ENCODE peak calls at places on chromosomes 1 and 21, in five cellular contexts. D is GM12892, L is GM12878, T is H1, Q is K562. Z is an unnamed sample.

GRCh38 chr1:151822404-151822803 is 9.2 kb downstream of the RORC start:
- DNase-seq in D (no peak), T (no peak), Q (peak; percentile 39), L (no peak), Z (no peak)

GRCh38 chr1:230771773-230772354 is 24.7 kb downstream of the CAPN9 start:
- DNase-seq in T (no peak), Q (no peak), L (no peak), D (no peak), Z (no peak)

GRCh38 chr1:229855999-229856650 is 210.9 kb upstream of the GALNT2 start:
- DNase-seq in Q (no peak), L (peak; percentile 57), T (no peak), D (peak; percentile 65), Z (peak; percentile 59)

GRCh38 chr1:44284184-44284583 is 70.9 kb downstream of the ERI3 start:
- DNase-seq in D (no peak), L (no peak), T (no peak), Q (no peak), Z (no peak)

GRCh38 chr1:230798187-230798484 is 50.9 kb downstream of the CAPN9 start:
- DNase-seq in D (no peak), L (no peak), Q (no peak), T (no peak), Z (no peak)

GRCh38 chr1:169945171-169945570 is 51.5 kb upstream of the SCYL3 start:
- DNase-seq in Q (no peak), T (no peak), L (no peak), D (no peak), Z (no peak)

GRCh38 chr1:241081473-241081872 is 275.5 kb downstream of the RGS7 start:
- DNase-seq in Q (no peak), D (no peak), T (no peak), L (no peak), Z (no peak)

GRCh38 chr1:8925406-8925805 is 20.3 kb upstream of the CA6 start:
- DNase-seq in T (no peak), Q (no peak), D (no peak), L (no peak), Z (no peak)

GRCh38 chr1:32869844-32870614 is 683 bp downstream of the FNDC5 start:
- DNase-seq in Q (no peak), L (no peak), D (no peak), T (no peak), Z (no peak)

GRCh38 chr21:46112731-46113215 is 14.9 kb downstream of the COL6A2 start:
- DNase-seq in L (no peak), Q (no peak), D (no peak), T (no peak), Z (peak; percentile 11)

GRCh38 chr1:228060458-228061190 is 21.9 kb upstream of the ARF1 start:
- DNase-seq in T (no peak), D (no peak), Q (peak; percentile 50), L (no peak), Z (no peak)

GRCh38 chr1:48203287-48203900 is 19.1 kb upstream of the SLC5A9 start:
- DNase-seq in T (no peak), L (no peak), D (no peak), Q (peak; percentile 75), Z (no peak)

GRCh38 chr1:112335351-112335750 is 60.7 kb upstream of the CTTNBP2NL start:
- DNase-seq in Q (no peak), D (no peak), L (no peak), T (no peak), Z (no peak)

GRCh38 chr1:35269190-35269988 is 880 bp downstream of the ZMYM4 start:
- DNase-seq in L (no peak), T (no peak), D (no peak), Q (no peak), Z (peak; percentile 10)

GRCh38 chr1:40377512-40377911 is 4.0 kb downstream of the SMAP2 start:
- DNase-seq in T (no peak), Q (no peak), D (no peak), L (no peak), Z (no peak)

GRCh38 chr21:44199448-44199847 is 41.3 kb downstream of the ICOSLG start:
- DNase-seq in D (no peak), T (no peak), L (no peak), Q (peak; percentile 8), Z (no peak)

GRCh38 chr1:65688848-65689247 is 103.8 kb upstream of the PDE4B start:
- DNase-seq in D (no peak), L (no peak), T (no peak), Q (no peak), Z (no peak)

GRCh38 chr21:45293726-45294401 is 6.2 kb upstream of the POFUT2 start:
- DNase-seq in Q (no peak), L (no peak), D (no peak), T (no peak), Z (no peak)

GRCh38 chr1:36884801-36885200 is 149.5 kb downstream of the GRIK3 start:
- DNase-seq in Q (no peak), T (no peak), D (no peak), L (no peak), Z (no peak)

GRCh38 chr1:198056255-198056654 is 100.5 kb upstream of the NEK7 start:
- DNase-seq in L (no peak), T (peak; percentile 5), D (no peak), Q (no peak), Z (no peak)
- TF ChIP-seq TAF1 in L (no peak), T (no peak), D (no peak), Q (no peak), Z (no peak)

GRCh38 chr1:218481116-218481775 is 136.1 kb downstream of the TGFB2 start:
- DNase-seq in L (no peak), T (no peak), Q (no peak), D (no peak), Z (no peak)
- TF ChIP-seq POLR2AphosphoS5 in L (no peak), T (no peak), Q (no peak), D (no peak), Z (no peak)

GRCh38 chr1:92485374-92486250 is 1.1 kb downstream of the GFI1 start:
- DNase-seq in T (no peak), L (no peak), D (peak; percentile 52), Q (peak; percentile 75), Z (peak; percentile 58)

GRCh38 chr1:92484171-92484471 is 2.6 kb downstream of the GFI1 start:
- DNase-seq in T (no peak), L (no peak), Q (no peak), D (no peak), Z (no peak)

GRCh38 chr1:92483442-92484170 is 3.1 kb downstream of the GFI1 start:
- DNase-seq in L (no peak), Q (no peak), D (peak; percentile 52), T (no peak), Z (peak; percentile 42)

GRCh38 chr1:92486251-92487077 is at the start of gene GFI1:
- DNase-seq in D (peak; percentile 28), L (no peak), Q (no peak), T (no peak), Z (peak; percentile 45)

DNA sequence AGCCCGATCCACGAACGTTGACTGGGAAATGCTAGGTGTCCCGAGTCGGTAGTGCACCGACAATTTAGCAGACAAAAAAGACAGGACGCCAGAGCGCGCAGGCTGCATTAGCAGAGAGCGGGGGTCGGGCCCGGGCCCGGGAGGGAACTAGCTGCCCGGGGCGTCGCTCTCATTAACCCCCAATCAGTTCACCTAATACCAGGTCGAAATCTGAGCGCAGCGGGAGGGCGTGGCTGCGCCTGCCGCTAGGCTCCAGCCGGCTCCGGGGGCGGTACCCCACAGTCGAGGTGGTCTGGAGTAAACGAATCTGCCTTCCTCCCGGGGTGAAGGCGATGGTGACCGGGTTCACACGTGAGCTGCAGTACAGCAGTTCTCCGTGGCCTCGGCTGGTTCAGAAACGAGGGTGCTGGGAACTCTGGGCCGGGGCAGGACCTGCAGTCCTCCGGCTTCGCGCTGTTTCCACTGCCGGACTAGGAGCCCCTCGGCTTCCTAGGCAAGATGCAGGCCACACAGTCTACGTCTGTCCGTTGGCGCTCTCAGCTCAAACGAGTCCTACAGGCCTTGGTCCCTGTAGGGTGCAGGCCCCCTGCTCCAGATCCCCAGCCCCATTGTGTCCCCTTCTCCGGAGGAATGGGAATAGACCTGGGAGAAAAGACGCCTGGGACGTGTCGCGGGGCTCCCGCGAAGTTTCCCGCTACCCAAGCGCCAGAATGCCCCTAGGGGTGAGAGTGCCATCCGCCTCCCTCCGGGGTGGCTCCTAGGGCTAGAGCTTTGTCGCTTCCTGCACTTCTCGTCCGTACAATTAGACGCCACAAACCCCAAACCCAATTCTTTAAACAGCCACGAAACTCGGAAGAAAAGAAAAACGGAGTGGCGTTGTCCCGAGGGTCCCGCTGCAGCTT is 2.0 kb downstream of the GFI1 start:
- DNase-seq in Q (peak; percentile 31), T (no peak), L (no peak), D (peak; percentile 43), Z (peak; percentile 52)
- TF ChIP-seq POLR2A in Q (no peak), T (no peak), L (peak; percentile 59), D (no peak), Z (no peak)

GRCh38 chr1:99782920-99783319 is 16.5 kb upstream of the FRRS1 start:
- DNase-seq in L (no peak), D (no peak), Q (no peak), T (no peak), Z (no peak)

GRCh38 chr1:99781798-99782197 is 15.4 kb upstream of the FRRS1 start:
- DNase-seq in L (no peak), T (no peak), Q (no peak), D (no peak), Z (no peak)

GRCh38 chr1:99784143-99784542 is 17.7 kb upstream of the FRRS1 start:
- DNase-seq in D (no peak), T (no peak), L (peak; percentile 36), Q (no peak), Z (no peak)

GRCh38 chr1:99784809-99785255 is 18.4 kb upstream of the FRRS1 start:
- DNase-seq in T (no peak), L (peak; percentile 45), Q (no peak), D (no peak), Z (no peak)

DNA sequence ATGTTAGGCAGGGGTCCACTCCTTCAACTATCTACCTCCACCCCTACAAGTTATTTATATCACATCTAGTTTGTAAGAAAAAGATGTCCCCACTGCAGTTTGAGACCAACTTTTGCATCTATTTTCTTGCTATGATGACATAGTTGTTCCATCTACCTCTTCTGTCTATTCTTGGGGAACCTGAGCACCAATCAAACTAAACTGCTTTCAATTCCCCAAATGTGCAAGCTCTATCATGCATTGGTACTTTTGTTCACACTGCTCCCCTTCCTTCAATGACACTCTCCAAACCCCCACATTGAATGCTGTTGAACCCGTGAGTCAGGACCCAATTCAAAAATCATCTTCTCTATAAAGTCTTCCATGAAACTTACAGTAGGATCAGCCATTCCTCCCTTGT is 16.0 kb upstream of the FRRS1 start:
- DNase-seq in L (no peak), T (no peak), D (no peak), Q (no peak), Z (no peak)
- TF ChIP-seq TAF1 in L (no peak), T (no peak), D (no peak), Q (no peak), Z (no peak)

Z was measured in GM12891.